ENCODE peak calls at places on chromosome 16, in ten cellular contexts. E is NCI-H146, B is tibial nerve, T is GM04504, K is RPMI8226, Q is AG04450, A is mucosa of gallbladder, F is amniotic stem cell, S is heart left ventricle, D is PC-9. R is an unnamed sample.

GRCh38 chr16:73396556-73396955 is 348.6 kb upstream of the ZFHX3 start:
- DNase-seq in E (no peak), B (no peak), T (no peak), K (no peak), Q (no peak), A (no peak), F (no peak), S (no peak), D (no peak), R (no peak)

GRCh38 chr16:31253642-31254045 is 6.1 kb upstream of the ITGAM start:
- DNase-seq in E (no peak), B (no peak), T (no peak), K (peak; percentile 28), Q (no peak), A (no peak), F (no peak), S (no peak), D (no peak), R (no peak)

GRCh38 chr16:28992496-28992895 is 7.6 kb downstream of the LAT start:
- DNase-seq in E (no peak), B (no peak), T (no peak), K (no peak), Q (no peak), A (no peak), F (no peak), S (no peak), D (no peak), R (no peak)

GRCh38 chr16:51095114-51095872 is 55.8 kb downstream of the SALL1 start:
- DNase-seq in E (no peak), B (no peak), T (no peak), K (no peak), Q (no peak), A (no peak), F (no peak), S (no peak), D (no peak), R (no peak)

GRCh38 chr16:83953796-83954576 is 946 bp downstream of the OSGIN1 start:
- DNase-seq in E (peak; percentile 24), B (no peak), T (no peak), K (peak; percentile 78), Q (no peak), A (no peak), F (no peak), S (no peak), D (peak; percentile 27), R (peak; percentile 29)

GRCh38 chr16:69563605-69564580 is 1.9 kb upstream of the NFAT5 start:
- DNase-seq in E (no peak), B (no peak), T (no peak), K (no peak), Q (no peak), A (no peak), F (no peak), S (no peak), D (peak; percentile 14), R (no peak)

GRCh38 chr16:75310541-75310940 is 59.1 kb upstream of the BCAR1 start:
- DNase-seq in E (no peak), B (no peak), T (no peak), K (no peak), Q (no peak), A (no peak), F (no peak), S (no peak), D (no peak), R (no peak)

GRCh38 chr16:21064203-21064602 is 86.4 kb downstream of the DNAH3 start:
- DNase-seq in E (no peak), B (no peak), T (no peak), K (no peak), Q (no peak), A (no peak), F (no peak), S (no peak), D (no peak), R (no peak)

GRCh38 chr16:31421587-31421986 is 6.6 kb downstream of the COX6A2 start:
- DNase-seq in E (no peak), B (no peak), T (no peak), K (no peak), Q (no peak), A (no peak), F (no peak), S (peak; percentile 44), D (no peak), R (no peak)

GRCh38 chr16:57620316-57621231 is 7.9 kb upstream of the ADGRG1 start:
- DNase-seq in E (peak; percentile 27), B (peak; percentile 5), T (no peak), K (no peak), Q (no peak), A (no peak), F (no peak), S (peak; percentile 49), D (peak; percentile 78), R (no peak)

GRCh38 chr16:57601801-57602478 is 26.5 kb upstream of the ADGRG1 start:
- DNase-seq in E (peak; percentile 61), B (no peak), T (no peak), K (peak; percentile 76), Q (no peak), A (peak; percentile 40), F (no peak), S (no peak), D (no peak), R (no peak)

GRCh38 chr16:65280988-65281530 is 159.2 kb upstream of the CDH11 start:
- DNase-seq in E (no peak), B (no peak), T (no peak), K (no peak), Q (no peak), A (no peak), F (no peak), S (no peak), D (no peak), R (no peak)

GRCh38 chr16:83199012-83199411 is 572.2 kb downstream of the CDH13 start:
- DNase-seq in E (no peak), B (no peak), T (no peak), K (no peak), Q (no peak), A (no peak), F (no peak), S (no peak), D (no peak), R (no peak)

GRCh38 chr16:31063843-31064611 is 10.0 kb downstream of the ZNF668 start:
- DNase-seq in E (no peak), B (no peak), T (no peak), K (no peak), Q (no peak), A (no peak), F (no peak), S (no peak), D (no peak), R (no peak)